ENCODE peak calls at places on chromosomes 5 and 9, in nine cellular contexts. N, J, L, D, P, X, V, F and Z are unnamed samples.

GRCh38 chr5:79151933-79152671 is 40.5 kb downstream of the BHMT start:
- DNase-seq in N (no peak), J (no peak), L (no peak), D (no peak), P (no peak), X (no peak), V (no peak), F (no peak), Z (no peak)

GRCh38 chr5:142059304-142059940 is 46.6 kb upstream of the GNPDA1 start:
- DNase-seq in N (peak), J (no peak), L (no peak), D (no peak), P (no peak), X (peak), V (no peak), F (no peak), Z (no peak)

GRCh38 chr9:94726495-94727191 is at the start of gene AOPEP:
- DNase-seq in N (peak), J (peak), L (peak), D (peak), P (peak), X (peak), V (peak), F (peak), Z (peak)

GRCh38 chr9:3647652-3648051 is 121.9 kb upstream of the RFX3 start:
- DNase-seq in N (no peak), J (no peak), L (no peak), D (no peak), P (peak), X (no peak), V (peak), F (no peak), Z (no peak)

GRCh38 chr5:130939059-130939458 is 226.0 kb downstream of the HINT1 start:
- DNase-seq in N (no peak), J (no peak), L (no peak), D (no peak), P (no peak), X (no peak), V (no peak), F (no peak), Z (no peak)

GRCh38 chr5:173094012-173094661 is 38.0 kb downstream of the CREBRF start:
- DNase-seq in N (no peak), J (peak), L (no peak), D (no peak), P (peak), X (no peak), V (peak), F (no peak), Z (no peak)

GRCh38 chr9:113656771-113657670 is 193.5 kb downstream of the RGS3 start:
- DNase-seq in N (no peak), J (no peak), L (no peak), D (no peak), P (no peak), X (no peak), V (peak), F (no peak), Z (no peak)

GRCh38 chr5:175821790-175822211 is 49.6 kb upstream of the CPLX2 start:
- DNase-seq in N (no peak), J (no peak), L (no peak), D (peak), P (no peak), X (no peak), V (no peak), F (peak), Z (no peak)

GRCh38 chr5:163261647-163262269 is 175.6 kb upstream of the CCNG1 start:
- DNase-seq in N (no peak), J (no peak), L (no peak), D (no peak), P (no peak), X (no peak), V (no peak), F (peak), Z (no peak)

GRCh38 chr9:105146677-105147076 is 97.8 kb upstream of the SLC44A1 start:
- DNase-seq in N (no peak), J (no peak), L (no peak), D (no peak), P (no peak), X (no peak), V (no peak), F (no peak), Z (no peak)

GRCh38 chr9:134198771-134199170 is 34.4 kb upstream of the RNU6ATAC start:
- DNase-seq in N (no peak), J (no peak), L (no peak), D (no peak), P (no peak), X (no peak), V (no peak), F (no peak), Z (no peak)

GRCh38 chr9:19148170-19148569 is 20.9 kb upstream of the PLIN2 start:
- DNase-seq in N (no peak), J (no peak), L (no peak), D (no peak), P (no peak), X (no peak), V (no peak), F (no peak), Z (no peak)

GRCh38 chr5:958701-959571 is 49.7 kb upstream of the NKD2 start:
- DNase-seq in N (peak), J (no peak), L (no peak), D (peak), P (no peak), X (no peak), V (no peak), F (no peak), Z (no peak)

GRCh38 chr9:85377751-85378289 is 363.9 kb downstream of the AGTPBP1 start:
- DNase-seq in N (no peak), J (no peak), L (no peak), D (no peak), P (no peak), X (no peak), V (no peak), F (peak), Z (no peak)

GRCh38 chr5:72451771-72452505 is 55.3 kb downstream of the ZNF366 start:
- DNase-seq in N (no peak), J (no peak), L (no peak), D (no peak), P (no peak), X (peak), V (peak), F (peak), Z (no peak)